ENCODE peak calls at places on chromosomes 12 and 14, in ten cellular contexts. One of them, this sample, is unnamed.

GRCh38 chr12:48235796-48236333 is 32.8 kb upstream of the OR10AD1 start:
- DNase-seq in fibroblast of mammary gland: no peak
- DNase-seq in CD8-positive, alpha-beta T cell: no peak
- DNase-seq in neural crest cell: no peak
- DNase-seq in uterus: no peak
- DNase-seq in heart left ventricle: no peak
- DNase-seq in WERI-Rb-1: no peak
- DNase-seq in GM13977: no peak
- DNase-seq in neural progenitor cell: no peak
- DNase-seq in stomach: no peak
- DNase-seq in this sample: no peak

GRCh38 chr12:43444940-43445564 is 107.0 kb downstream of the ADAMTS20 start:
- DNase-seq in fibroblast of mammary gland: peak
- DNase-seq in CD8-positive, alpha-beta T cell: peak
- DNase-seq in neural crest cell: peak
- DNase-seq in uterus: no peak
- DNase-seq in heart left ventricle: no peak
- DNase-seq in WERI-Rb-1: peak
- DNase-seq in GM13977: peak
- DNase-seq in neural progenitor cell: peak
- DNase-seq in stomach: peak
- DNase-seq in this sample: peak

GRCh38 chr12:80178846-80179245 is 79.5 kb downstream of the OTOGL start:
- DNase-seq in fibroblast of mammary gland: no peak
- DNase-seq in CD8-positive, alpha-beta T cell: no peak
- DNase-seq in neural crest cell: no peak
- DNase-seq in uterus: no peak
- DNase-seq in heart left ventricle: no peak
- DNase-seq in WERI-Rb-1: no peak
- DNase-seq in GM13977: no peak
- DNase-seq in neural progenitor cell: no peak
- DNase-seq in stomach: no peak
- DNase-seq in this sample: no peak

GRCh38 chr12:93108958-93109357 is 179.9 kb upstream of the EEA1 start:
- DNase-seq in fibroblast of mammary gland: no peak
- DNase-seq in CD8-positive, alpha-beta T cell: no peak
- DNase-seq in neural crest cell: no peak
- DNase-seq in uterus: no peak
- DNase-seq in heart left ventricle: no peak
- DNase-seq in WERI-Rb-1: no peak
- DNase-seq in GM13977: no peak
- DNase-seq in neural progenitor cell: no peak
- DNase-seq in stomach: no peak
- DNase-seq in this sample: no peak

GRCh38 chr12:94730846-94731245 is 80.5 kb upstream of the TMCC3 start:
- DNase-seq in fibroblast of mammary gland: no peak
- DNase-seq in CD8-positive, alpha-beta T cell: no peak
- DNase-seq in neural crest cell: no peak
- DNase-seq in uterus: no peak
- DNase-seq in heart left ventricle: no peak
- DNase-seq in WERI-Rb-1: no peak
- DNase-seq in GM13977: no peak
- DNase-seq in neural progenitor cell: peak
- DNase-seq in stomach: no peak
- DNase-seq in this sample: no peak

GRCh38 chr12:120514002-120514401 is 15.0 kb downstream of the COQ5 start:
- DNase-seq in fibroblast of mammary gland: no peak
- DNase-seq in CD8-positive, alpha-beta T cell: no peak
- DNase-seq in neural crest cell: peak
- DNase-seq in uterus: no peak
- DNase-seq in heart left ventricle: no peak
- DNase-seq in WERI-Rb-1: no peak
- DNase-seq in GM13977: no peak
- DNase-seq in neural progenitor cell: no peak
- DNase-seq in stomach: no peak
- DNase-seq in this sample: no peak

GRCh38 chr14:20455355-20456300 is 602 bp downstream of the APEX1 start:
- DNase-seq in fibroblast of mammary gland: peak
- DNase-seq in CD8-positive, alpha-beta T cell: no peak
- DNase-seq in neural crest cell: no peak
- DNase-seq in uterus: no peak
- DNase-seq in heart left ventricle: no peak
- DNase-seq in WERI-Rb-1: peak
- DNase-seq in GM13977: peak
- DNase-seq in neural progenitor cell: peak
- DNase-seq in stomach: peak
- DNase-seq in this sample: no peak

GRCh38 chr14:84646791-84647500 is 883.0 kb upstream of the FLRT2 start:
- DNase-seq in fibroblast of mammary gland: no peak
- DNase-seq in CD8-positive, alpha-beta T cell: no peak
- DNase-seq in neural crest cell: no peak
- DNase-seq in uterus: no peak
- DNase-seq in heart left ventricle: no peak
- DNase-seq in WERI-Rb-1: no peak
- DNase-seq in GM13977: no peak
- DNase-seq in neural progenitor cell: no peak
- DNase-seq in stomach: no peak
- DNase-seq in this sample: no peak

GRCh38 chr14:34174973-34175372 is 224.1 kb upstream of the EGLN3 start:
- DNase-seq in fibroblast of mammary gland: no peak
- DNase-seq in CD8-positive, alpha-beta T cell: no peak
- DNase-seq in neural crest cell: no peak
- DNase-seq in uterus: no peak
- DNase-seq in heart left ventricle: no peak
- DNase-seq in WERI-Rb-1: no peak
- DNase-seq in GM13977: no peak
- DNase-seq in neural progenitor cell: no peak
- DNase-seq in stomach: no peak
- DNase-seq in this sample: no peak

GRCh38 chr12:87756721-87757120 is 272.5 kb downstream of the C12orf50 start:
- DNase-seq in fibroblast of mammary gland: peak
- DNase-seq in CD8-positive, alpha-beta T cell: no peak
- DNase-seq in neural crest cell: no peak
- DNase-seq in uterus: no peak
- DNase-seq in heart left ventricle: no peak
- DNase-seq in WERI-Rb-1: no peak
- DNase-seq in GM13977: no peak
- DNase-seq in neural progenitor cell: no peak
- DNase-seq in stomach: no peak
- DNase-seq in this sample: no peak

GRCh38 chr12:92628476-92628875 is 74.3 kb upstream of the PLEKHG7 start:
- DNase-seq in fibroblast of mammary gland: peak
- DNase-seq in CD8-positive, alpha-beta T cell: no peak
- DNase-seq in neural crest cell: no peak
- DNase-seq in uterus: no peak
- DNase-seq in heart left ventricle: no peak
- DNase-seq in WERI-Rb-1: no peak
- DNase-seq in GM13977: no peak
- DNase-seq in neural progenitor cell: no peak
- DNase-seq in stomach: no peak
- DNase-seq in this sample: no peak

GRCh38 chr12:120100630-120101029 is 15.9 kb downstream of the RAB35 start:
- DNase-seq in fibroblast of mammary gland: peak
- DNase-seq in CD8-positive, alpha-beta T cell: no peak
- DNase-seq in neural crest cell: no peak
- DNase-seq in uterus: peak
- DNase-seq in heart left ventricle: peak
- DNase-seq in WERI-Rb-1: no peak
- DNase-seq in GM13977: no peak
- DNase-seq in neural progenitor cell: no peak
- DNase-seq in stomach: peak
- DNase-seq in this sample: no peak

GRCh38 chr12:51160814-51161459 is 12.0 kb downstream of the TFCP2 start:
- DNase-seq in fibroblast of mammary gland: peak
- DNase-seq in CD8-positive, alpha-beta T cell: no peak
- DNase-seq in neural crest cell: no peak
- DNase-seq in uterus: no peak
- DNase-seq in heart left ventricle: no peak
- DNase-seq in WERI-Rb-1: no peak
- DNase-seq in GM13977: no peak
- DNase-seq in neural progenitor cell: no peak
- DNase-seq in stomach: no peak
- DNase-seq in this sample: no peak

GRCh38 chr12:22282283-22282682 is 52.2 kb downstream of the ST8SIA1 start:
- DNase-seq in fibroblast of mammary gland: peak
- DNase-seq in CD8-positive, alpha-beta T cell: no peak
- DNase-seq in neural crest cell: no peak
- DNase-seq in uterus: peak
- DNase-seq in heart left ventricle: no peak
- DNase-seq in WERI-Rb-1: no peak
- DNase-seq in GM13977: no peak
- DNase-seq in neural progenitor cell: no peak
- DNase-seq in stomach: no peak
- DNase-seq in this sample: no peak

DNA sequence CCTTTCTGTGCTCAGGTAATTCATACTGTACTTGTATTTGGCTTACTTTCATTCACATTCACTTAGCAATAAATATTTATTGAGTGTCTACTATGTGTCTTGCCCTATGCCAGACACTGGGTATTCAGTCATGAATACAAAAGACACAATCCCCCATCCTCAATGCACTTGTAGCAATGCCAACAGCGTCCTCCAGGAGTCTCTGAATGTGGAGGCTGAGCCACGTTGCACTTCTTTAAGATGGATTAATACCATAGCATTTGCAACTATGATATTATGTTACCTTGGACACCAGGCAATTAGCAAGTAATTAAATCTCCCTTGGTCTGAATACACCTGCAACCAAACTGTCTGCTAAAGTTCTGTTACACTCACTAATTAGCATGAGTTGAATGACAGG is 58.8 kb downstream of the OTX2 start:
- DNase-seq in fibroblast of mammary gland: no peak
- DNase-seq in CD8-positive, alpha-beta T cell: no peak
- DNase-seq in neural crest cell: no peak
- DNase-seq in uterus: no peak
- DNase-seq in heart left ventricle: no peak
- DNase-seq in WERI-Rb-1: peak
- DNase-seq in GM13977: no peak
- DNase-seq in neural progenitor cell: peak
- DNase-seq in stomach: no peak
- DNase-seq in this sample: peak
- TF ChIP-seq CTCF in fibroblast of mammary gland: no peak
- TF ChIP-seq CTCF in CD8-positive, alpha-beta T cell: no peak
- TF ChIP-seq CTCF in neural crest cell: peak
- TF ChIP-seq CTCF in uterus: no peak
- TF ChIP-seq CTCF in heart left ventricle: no peak
- TF ChIP-seq CTCF in WERI-Rb-1: peak
- TF ChIP-seq CTCF in GM13977: no peak
- TF ChIP-seq CTCF in neural progenitor cell: peak
- TF ChIP-seq CTCF in stomach: no peak
- TF ChIP-seq CTCF in this sample: peak

GRCh38 chr14:89719371-89720075 is 235.0 kb downstream of the EFCAB11 start:
- DNase-seq in fibroblast of mammary gland: no peak
- DNase-seq in CD8-positive, alpha-beta T cell: no peak
- DNase-seq in neural crest cell: no peak
- DNase-seq in uterus: no peak
- DNase-seq in heart left ventricle: no peak
- DNase-seq in WERI-Rb-1: no peak
- DNase-seq in GM13977: no peak
- DNase-seq in neural progenitor cell: no peak
- DNase-seq in stomach: no peak
- DNase-seq in this sample: no peak

GRCh38 chr14:89720076-89720687 is 234.3 kb downstream of the EFCAB11 start:
- DNase-seq in fibroblast of mammary gland: no peak
- DNase-seq in CD8-positive, alpha-beta T cell: no peak
- DNase-seq in neural crest cell: no peak
- DNase-seq in uterus: no peak
- DNase-seq in heart left ventricle: no peak
- DNase-seq in WERI-Rb-1: no peak
- DNase-seq in GM13977: no peak
- DNase-seq in neural progenitor cell: no peak
- DNase-seq in stomach: no peak
- DNase-seq in this sample: no peak

GRCh38 chr14:89721991-89722390 is 232.5 kb downstream of the EFCAB11 start:
- DNase-seq in fibroblast of mammary gland: no peak
- DNase-seq in CD8-positive, alpha-beta T cell: no peak
- DNase-seq in neural crest cell: no peak
- DNase-seq in uterus: no peak
- DNase-seq in heart left ventricle: no peak
- DNase-seq in WERI-Rb-1: no peak
- DNase-seq in GM13977: no peak
- DNase-seq in neural progenitor cell: no peak
- DNase-seq in stomach: no peak
- DNase-seq in this sample: no peak

GRCh38 chr14:89721330-89721729 is 233.2 kb downstream of the EFCAB11 start:
- DNase-seq in fibroblast of mammary gland: no peak
- DNase-seq in CD8-positive, alpha-beta T cell: no peak
- DNase-seq in neural crest cell: no peak
- DNase-seq in uterus: no peak
- DNase-seq in heart left ventricle: no peak
- DNase-seq in WERI-Rb-1: no peak
- DNase-seq in GM13977: no peak
- DNase-seq in neural progenitor cell: no peak
- DNase-seq in stomach: no peak
- DNase-seq in this sample: no peak

GRCh38 chr14:89720741-89721315 is 233.7 kb downstream of the EFCAB11 start:
- DNase-seq in fibroblast of mammary gland: no peak
- DNase-seq in CD8-positive, alpha-beta T cell: peak
- DNase-seq in neural crest cell: no peak
- DNase-seq in uterus: no peak
- DNase-seq in heart left ventricle: peak
- DNase-seq in WERI-Rb-1: no peak
- DNase-seq in GM13977: peak
- DNase-seq in neural progenitor cell: no peak
- DNase-seq in stomach: peak
- DNase-seq in this sample: no peak
- TF ChIP-seq CTCF in fibroblast of mammary gland: no peak
- TF ChIP-seq CTCF in CD8-positive, alpha-beta T cell: no peak
- TF ChIP-seq CTCF in neural crest cell: no peak
- TF ChIP-seq CTCF in uterus: no peak
- TF ChIP-seq CTCF in heart left ventricle: no peak
- TF ChIP-seq CTCF in WERI-Rb-1: no peak
- TF ChIP-seq CTCF in GM13977: no peak
- TF ChIP-seq CTCF in neural progenitor cell: no peak
- TF ChIP-seq CTCF in stomach: no peak
- TF ChIP-seq CTCF in this sample: no peak

GRCh38 chr14:80845877-80846276 is 95.7 kb downstream of the CEP128 start:
- DNase-seq in fibroblast of mammary gland: no peak
- DNase-seq in CD8-positive, alpha-beta T cell: no peak
- DNase-seq in neural crest cell: no peak
- DNase-seq in uterus: no peak
- DNase-seq in heart left ventricle: no peak
- DNase-seq in WERI-Rb-1: no peak
- DNase-seq in GM13977: no peak
- DNase-seq in neural progenitor cell: no peak
- DNase-seq in stomach: no peak
- DNase-seq in this sample: no peak
- TF ChIP-seq CTCF in fibroblast of mammary gland: no peak
- TF ChIP-seq CTCF in CD8-positive, alpha-beta T cell: no peak
- TF ChIP-seq CTCF in neural crest cell: no peak
- TF ChIP-seq CTCF in uterus: no peak
- TF ChIP-seq CTCF in heart left ventricle: no peak
- TF ChIP-seq CTCF in WERI-Rb-1: no peak
- TF ChIP-seq CTCF in GM13977: no peak
- TF ChIP-seq CTCF in neural progenitor cell: no peak
- TF ChIP-seq CTCF in stomach: no peak
- TF ChIP-seq CTCF in this sample: no peak

DNA sequence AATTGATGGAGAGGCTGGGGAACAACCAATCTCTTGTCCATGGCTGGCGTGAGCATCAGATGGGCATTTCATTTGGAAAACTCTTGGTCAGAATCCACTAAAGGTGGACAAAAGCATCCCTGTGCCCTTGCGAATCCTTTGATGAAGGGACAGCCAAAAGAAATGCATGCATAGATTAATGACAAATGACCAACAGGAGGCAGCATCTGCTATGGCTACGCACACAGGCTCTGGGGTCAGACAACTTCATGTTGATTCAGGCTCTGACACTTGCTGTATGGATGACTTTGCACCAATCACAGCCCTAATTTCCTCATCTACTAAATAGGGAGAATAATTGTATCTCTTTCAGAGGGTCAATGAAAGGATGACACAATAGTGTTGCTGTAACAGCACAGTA is 117.5 kb downstream of the ASCL4 start:
- DNase-seq in fibroblast of mammary gland: peak
- DNase-seq in CD8-positive, alpha-beta T cell: no peak
- DNase-seq in neural crest cell: no peak
- DNase-seq in uterus: no peak
- DNase-seq in heart left ventricle: no peak
- DNase-seq in WERI-Rb-1: peak
- DNase-seq in GM13977: no peak
- DNase-seq in neural progenitor cell: peak
- DNase-seq in stomach: no peak
- DNase-seq in this sample: peak
- TF ChIP-seq CTCF in fibroblast of mammary gland: peak
- TF ChIP-seq CTCF in CD8-positive, alpha-beta T cell: no peak
- TF ChIP-seq CTCF in neural crest cell: peak
- TF ChIP-seq CTCF in uterus: no peak
- TF ChIP-seq CTCF in heart left ventricle: peak
- TF ChIP-seq CTCF in WERI-Rb-1: peak
- TF ChIP-seq CTCF in GM13977: peak
- TF ChIP-seq CTCF in neural progenitor cell: peak
- TF ChIP-seq CTCF in stomach: no peak
- TF ChIP-seq CTCF in this sample: no peak

This sample was measured in endothelial cell.